ENCODE peak calls at places on chromosomes 11 and 22, in nine cellular contexts. O is GM06990, K is epithelial cell of esophagus, B is brain microvascular endothelial cell, H is tibial artery, Z is lower lobe of right lung, N is adrenal gland, S is GM12865, U is dorsolateral prefrontal cortex. M is an unnamed sample.

GRCh38 chr11:35629511-35629910 is 11.3 kb downstream of the FJX1 start:
- DNase-seq in N (no peak), O (no peak), U (no peak), B (no peak), S (no peak), Z (no peak), K (no peak), H (no peak), M (no peak)

GRCh38 chr11:18791175-18792065 is at the start of gene PTPN5:
- DNase-seq in B (no peak), H (peak; percentile 54), K (peak; percentile 17), Z (no peak), S (no peak), N (no peak), O (no peak), U (no peak), M (no peak)

GRCh38 chr22:39292561-39293074 is 26.8 kb downstream of the RPL3 start:
- DNase-seq in N (peak; percentile 98), H (peak; percentile 94), S (peak; percentile 29), U (peak; percentile 38), K (peak; percentile 95), Z (peak; percentile 95), B (peak; percentile 96), O (no peak), M (peak; percentile 80)

GRCh38 chr11:113817626-113818025 is 38.0 kb downstream of the CLDN25 start:
- DNase-seq in Z (no peak), H (no peak), O (no peak), N (no peak), U (no peak), K (no peak), B (no peak), S (no peak), M (no peak)

GRCh38 chr22:43004362-43005035 is 10.4 kb downstream of the PACSIN2 start:
- DNase-seq in N (no peak), S (no peak), B (no peak), O (no peak), K (no peak), Z (peak; percentile 59), U (no peak), H (no peak), M (peak; percentile 64)

GRCh38 chr11:57530215-57530595 is 349 bp downstream of the TIMM10 start:
- DNase-seq in K (no peak), H (no peak), Z (peak; percentile 51), O (no peak), B (no peak), N (no peak), S (peak; percentile 18), U (no peak), M (peak; percentile 20)

GRCh38 chr22:43356881-43357280 is 13.7 kb upstream of the SCUBE1 start:
- DNase-seq in K (no peak), O (no peak), S (no peak), U (no peak), B (no peak), Z (no peak), N (no peak), H (no peak), M (no peak)

GRCh38 chr11:69119170-69119569 is 36.6 kb upstream of the SMIM38 start:
- DNase-seq in N (no peak), K (no peak), Z (no peak), O (no peak), B (no peak), H (no peak), U (no peak), S (no peak), M (no peak)

GRCh38 chr11:34610324-34611041 is 10.4 kb upstream of the EHF start:
- DNase-seq in B (no peak), H (no peak), S (no peak), O (no peak), U (no peak), K (no peak), Z (no peak), N (no peak), M (no peak)

GRCh38 chr11:41996558-41996957 is 537.1 kb upstream of the LRRC4C start:
- DNase-seq in U (no peak), H (no peak), S (no peak), Z (no peak), O (no peak), K (no peak), B (peak; percentile 34), N (peak; percentile 18), M (no peak)

GRCh38 chr22:38733329-38734202 is 22.2 kb downstream of the SUN2 start:
- DNase-seq in H (peak; percentile 87), B (no peak), Z (no peak), O (no peak), K (peak; percentile 46), U (peak; percentile 73), S (peak; percentile 55), N (peak; percentile 76), M (peak; percentile 70)

DNA sequence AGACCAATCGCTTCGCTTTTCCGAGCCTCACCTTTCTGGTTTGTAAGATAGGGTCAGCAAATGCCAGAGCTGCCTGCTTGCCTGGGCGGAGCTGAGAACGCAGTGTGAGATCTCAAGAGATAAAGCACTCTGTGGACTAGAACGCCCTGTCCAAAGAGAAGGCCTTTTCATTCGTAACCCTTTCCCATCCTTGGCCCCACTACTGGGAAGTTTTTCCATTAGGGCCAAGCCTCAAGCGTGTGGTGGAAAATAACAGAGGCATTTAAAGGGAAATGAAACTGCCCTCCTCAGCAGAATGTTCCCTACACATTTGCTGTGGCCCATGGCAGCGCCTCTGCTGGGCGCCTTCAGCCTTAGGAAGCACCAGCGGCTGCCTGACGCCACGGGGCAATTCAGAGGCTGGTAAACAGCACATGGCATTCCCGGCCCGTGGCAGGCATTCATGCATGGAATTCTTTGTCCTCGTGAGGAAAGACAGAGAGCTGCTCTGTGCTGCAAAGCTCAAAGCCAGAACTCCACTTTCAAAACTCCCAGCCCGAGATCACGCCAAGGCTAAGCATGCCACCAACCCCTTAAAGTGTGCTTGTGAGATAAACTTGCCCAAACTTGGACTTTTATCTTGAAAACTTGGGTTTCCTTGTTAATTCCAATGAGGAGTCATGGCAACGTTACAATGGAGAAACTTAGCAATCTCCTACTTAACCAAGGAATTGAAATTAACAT is 38.1 kb downstream of the AHNAK start:
- DNase-seq in S (peak; percentile 16), H (peak; percentile 92), O (no peak), K (peak; percentile 66), U (peak; percentile 78), Z (peak; percentile 85), N (peak; percentile 60), B (peak; percentile 17), M (peak; percentile 84)
- TF ChIP-seq CTCF in S (peak; percentile 32), H (peak; percentile 65), O (peak; percentile 43), K (peak; percentile 59), U (peak; percentile 63), Z (peak; percentile 66), N (peak; percentile 38), B (peak; percentile 79), M (peak; percentile 67)

GRCh38 chr11:105610796-105611361 is 1.0 kb downstream of the GRIA4 start:
- DNase-seq in B (no peak), H (no peak), O (no peak), S (no peak), K (no peak), N (no peak), Z (no peak), U (no peak), M (no peak)

GRCh38 chr11:105611414-105611813 is 1.5 kb downstream of the GRIA4 start:
- DNase-seq in Z (no peak), K (no peak), S (no peak), O (no peak), N (no peak), H (no peak), U (no peak), B (no peak), M (no peak)

GRCh38 chr11:105613183-105613582 is 3.3 kb downstream of the GRIA4 start:
- DNase-seq in N (no peak), B (no peak), H (no peak), K (no peak), S (no peak), Z (no peak), U (no peak), O (no peak), M (no peak)

GRCh38 chr11:105612766-105613165 is 2.9 kb downstream of the GRIA4 start:
- DNase-seq in K (no peak), Z (no peak), B (no peak), O (no peak), S (no peak), U (no peak), N (no peak), H (no peak), M (no peak)

GRCh38 chr11:105611837-105612480 is 2.1 kb downstream of the GRIA4 start:
- DNase-seq in Z (no peak), N (no peak), H (no peak), S (no peak), B (no peak), O (no peak), K (no peak), U (no peak), M (no peak)
- H3K4me3 ChIP-seq in Z (no peak overlapping the region), N (no peak overlapping the region), H (no peak overlapping the region), S (no peak overlapping the region), B (no peak overlapping the region), O (no peak overlapping the region), K (no peak overlapping the region), U (peak overlapping the region; percentile 73), M (no peak overlapping the region)

GRCh38 chr11:67545280-67545679 is 22.0 kb upstream of the CABP2 start:
- DNase-seq in H (no peak), S (no peak), O (no peak), B (no peak), Z (no peak), K (no peak), U (no peak), N (peak; percentile 30), M (peak; percentile 85)
- TF ChIP-seq CTCF in H (no peak), S (no peak), O (no peak), B (no peak), Z (no peak), K (no peak), U (no peak), N (no peak), M (peak; percentile 53)

GRCh38 chr11:67118801-67119576 is at the start of gene KDM2A:
- DNase-seq in O (peak; percentile 100), Z (peak; percentile 100), S (peak; percentile 100), B (peak; percentile 98), H (peak; percentile 99), N (peak; percentile 100), U (peak; percentile 94), K (peak; percentile 99), M (peak; percentile 99)

GRCh38 chr11:67118059-67118766 is 850 bp upstream of the KDM2A start:
- DNase-seq in U (peak; percentile 30), B (no peak), H (peak; percentile 75), K (peak; percentile 32), Z (peak; percentile 69), S (peak; percentile 70), N (peak; percentile 46), O (peak; percentile 70), M (peak; percentile 50)

GRCh38 chr11:67119577-67120391 is 721 bp downstream of the KDM2A start:
- DNase-seq in O (peak; percentile 44), Z (peak; percentile 52), K (peak; percentile 23), H (peak; percentile 66), B (no peak), N (peak; percentile 19), S (peak; percentile 42), U (no peak), M (peak; percentile 32)

GRCh38 chr11:67117176-67117575 is 1.9 kb upstream of the KDM2A start:
- DNase-seq in S (no peak), Z (no peak), N (no peak), O (no peak), B (no peak), U (no peak), H (no peak), K (no peak), M (no peak)

DNA sequence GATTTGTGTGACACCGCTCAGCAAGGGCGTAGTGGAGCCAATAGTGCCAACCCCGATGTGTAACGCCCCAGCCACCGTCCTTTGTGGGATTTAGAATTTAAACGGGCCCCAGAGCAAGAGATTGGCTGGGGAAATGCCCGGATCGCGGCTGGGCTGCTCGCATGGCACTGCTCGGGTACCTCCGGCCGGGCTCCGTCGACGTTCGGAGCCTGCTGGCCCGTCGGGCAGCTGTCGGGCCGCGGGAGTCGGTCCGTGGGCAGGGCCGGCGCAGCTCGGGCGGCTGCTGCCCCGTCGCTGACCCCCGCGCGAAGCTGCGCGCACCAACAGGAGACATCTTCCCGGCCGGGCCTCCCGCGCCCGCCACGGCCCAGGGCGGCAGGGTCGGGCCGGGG is 1.4 kb upstream of the KDM2A start:
- DNase-seq in U (no peak), O (peak; percentile 51), H (peak; percentile 58), S (peak; percentile 61), Z (peak; percentile 67), K (no peak), B (no peak), N (peak; percentile 16), M (peak; percentile 30)
- H3K4me3 ChIP-seq in U (peak overlapping the region; percentile 96), O (peak overlapping the region; percentile 56), H (peak overlapping the region; percentile 99), S (peak overlapping the region; percentile 82), Z (peak overlapping the region; percentile 52), K (no peak overlapping the region), B (peak overlapping the region; percentile 0), N (peak overlapping the region; percentile 82), M (peak overlapping the region; percentile 36)